ENCODE peak calls at places on chromosomes 7 and 10, in four cellular contexts. V is MCF 10A, S is memory B cell, P is Kasumi-1. L is an unnamed sample.

GRCh38 chr7:98713411-98713810 is 96.3 kb downstream of the NPTX2 start:
- DNase-seq in V (no peak), S (no peak), P (no peak), L (no peak)

GRCh38 chr10:35913628-35914027 is 271.5 kb upstream of the FZD8 start:
- DNase-seq in V (peak; percentile 33), S (no peak), P (no peak), L (peak; percentile 82)

GRCh38 chr7:78151229-78151628 is 352.7 kb downstream of the PHTF2 start:
- DNase-seq in V (peak; percentile 18), S (no peak), P (no peak), L (no peak)

GRCh38 chr10:124596116-124596785 is 134.6 kb downstream of the LHPP start:
- DNase-seq in V (no peak), S (no peak), P (no peak), L (no peak)

GRCh38 chr10:99266383-99266782 is 30.7 kb upstream of the HPSE2 start:
- DNase-seq in V (peak; percentile 8), S (no peak), P (no peak), L (no peak)

GRCh38 chr10:58209669-58210068 is 58.0 kb downstream of the IPMK start:
- DNase-seq in V (no peak), S (no peak), P (no peak), L (no peak)

GRCh38 chr7:28536259-28536658 is 123.9 kb downstream of the CREB5 start:
- DNase-seq in V (peak; percentile 51), S (no peak), P (no peak), L (peak; percentile 50)

GRCh38 chr7:124162667-124163066 is 129.8 kb upstream of the TMEM229A start:
- DNase-seq in V (peak; percentile 38), S (no peak), P (no peak), L (no peak)

GRCh38 chr10:125795637-125796190 is 20.1 kb upstream of the MMP21 start:
- DNase-seq in V (no peak), S (no peak), P (no peak), L (no peak)

GRCh38 chr7:92691578-92691977 is 101.4 kb upstream of the FAM133B start:
- DNase-seq in V (peak; percentile 72), S (peak; percentile 11), P (peak; percentile 84), L (peak; percentile 70)

GRCh38 chr10:110992011-110992800 is 72.8 kb downstream of the SHOC2 start:
- DNase-seq in V (no peak), S (no peak), P (no peak), L (peak; percentile 61)

GRCh38 chr7:98250789-98251188 is 1.2 kb downstream of the TECPR1 start:
- DNase-seq in V (no peak), S (no peak), P (no peak), L (no peak)

GRCh38 chr10:131736321-131736980 is 164.4 kb upstream of the PPP2R2D start:
- DNase-seq in V (no peak), S (no peak), P (no peak), L (no peak)

GRCh38 chr10:112858990-112859520 is 91.0 kb upstream of the TCF7L2 start:
- DNase-seq in V (no peak), S (no peak), P (no peak), L (no peak)

GRCh38 chr7:11261470-11261869 is 287.8 kb downstream of the PHF14 start:
- DNase-seq in V (peak; percentile 89), S (no peak), P (no peak), L (peak; percentile 4)

GRCh38 chr10:58512470-58513188 is at the start of gene BICC1:
- DNase-seq in V (peak; percentile 27), S (no peak), P (peak; percentile 12), L (peak; percentile 39)

GRCh38 chr10:119942973-119943372 is 50.4 kb downstream of the SEC23IP start:
- DNase-seq in V (no peak), S (no peak), P (no peak), L (no peak)

GRCh38 chr7:107469836-107470416 is at the start of gene GPR22:
- DNase-seq in V (no peak), S (no peak), P (no peak), L (no peak)

GRCh38 chr10:131086511-131086910 is 225.0 kb downstream of the TCERG1L start:
- DNase-seq in V (no peak), S (no peak), P (no peak), L (no peak)

GRCh38 chr10:69065406-69066361 is 22.2 kb upstream of the SRGN start:
- DNase-seq in V (peak; percentile 49), S (no peak), P (peak; percentile 66), L (peak; percentile 65)

GRCh38 chr7:46286346-46286745 is 365.3 kb upstream of the IGFBP3 start:
- DNase-seq in V (peak; percentile 22), S (no peak), P (no peak), L (peak; percentile 93)

GRCh38 chr7:139699640-139700504 is 77.9 kb downstream of the HIPK2 start:
- DNase-seq in V (no peak), S (no peak), P (no peak), L (no peak)

L was measured in epithelial cell of esophagus.